ENCODE peak calls at places on chromosomes 1 and 21, in seven cellular contexts. One of them, this sample, is unnamed.

GRCh38 chr1:47759581-47760247 is 237.5 kb downstream of the TRABD2B start:
- DNase-seq in T follicular helper cell: no peak
- DNase-seq in activated naive CD8-positive, alpha-beta T cell treated with anti-CD3 and anti-CD28 coated beads, Interleukin-2, amount 50 U/mL, for 24 hours: no peak
- DNase-seq in tibial artery: no peak
- DNase-seq in HFFc6: no peak
- DNase-seq in T-cell: no peak
- DNase-seq in head of caudate nucleus: no peak
- DNase-seq in this sample: peak; percentile 67

GRCh38 chr1:37633040-37633949 is 1.4 kb downstream of the RSPO1 start:
- DNase-seq in T follicular helper cell: no peak
- DNase-seq in activated naive CD8-positive, alpha-beta T cell treated with anti-CD3 and anti-CD28 coated beads, Interleukin-2, amount 50 U/mL, for 24 hours: no peak
- DNase-seq in tibial artery: no peak
- DNase-seq in HFFc6: no peak
- DNase-seq in T-cell: no peak
- DNase-seq in head of caudate nucleus: no peak
- DNase-seq in this sample: no peak

GRCh38 chr1:153613406-153613805 is 469 bp upstream of the S100A16 start:
- DNase-seq in T follicular helper cell: no peak
- DNase-seq in activated naive CD8-positive, alpha-beta T cell treated with anti-CD3 and anti-CD28 coated beads, Interleukin-2, amount 50 U/mL, for 24 hours: no peak
- DNase-seq in tibial artery: no peak
- DNase-seq in HFFc6: no peak
- DNase-seq in T-cell: no peak
- DNase-seq in head of caudate nucleus: no peak
- DNase-seq in this sample: no peak

GRCh38 chr1:231612393-231613089 is 14.0 kb upstream of the DISC1 start:
- DNase-seq in T follicular helper cell: no peak
- DNase-seq in activated naive CD8-positive, alpha-beta T cell treated with anti-CD3 and anti-CD28 coated beads, Interleukin-2, amount 50 U/mL, for 24 hours: peak; percentile 39
- DNase-seq in tibial artery: no peak
- DNase-seq in HFFc6: no peak
- DNase-seq in T-cell: peak; percentile 42
- DNase-seq in head of caudate nucleus: peak; percentile 24
- DNase-seq in this sample: peak; percentile 51

GRCh38 chr1:38785285-38786039 is 74.1 kb downstream of the RRAGC start:
- DNase-seq in T follicular helper cell: no peak
- DNase-seq in activated naive CD8-positive, alpha-beta T cell treated with anti-CD3 and anti-CD28 coated beads, Interleukin-2, amount 50 U/mL, for 24 hours: no peak
- DNase-seq in tibial artery: no peak
- DNase-seq in HFFc6: no peak
- DNase-seq in T-cell: no peak
- DNase-seq in head of caudate nucleus: no peak
- DNase-seq in this sample: peak; percentile 40

GRCh38 chr1:204591473-204592090 is 75.4 kb downstream of the MDM4 start:
- DNase-seq in T follicular helper cell: no peak
- DNase-seq in activated naive CD8-positive, alpha-beta T cell treated with anti-CD3 and anti-CD28 coated beads, Interleukin-2, amount 50 U/mL, for 24 hours: no peak
- DNase-seq in tibial artery: no peak
- DNase-seq in HFFc6: peak; percentile 63
- DNase-seq in T-cell: no peak
- DNase-seq in head of caudate nucleus: no peak
- DNase-seq in this sample: no peak

GRCh38 chr1:228338521-228339051 is 68.0 kb downstream of the TRIM11 start:
- DNase-seq in T follicular helper cell: no peak
- DNase-seq in activated naive CD8-positive, alpha-beta T cell treated with anti-CD3 and anti-CD28 coated beads, Interleukin-2, amount 50 U/mL, for 24 hours: no peak
- DNase-seq in tibial artery: peak; percentile 10
- DNase-seq in HFFc6: no peak
- DNase-seq in T-cell: no peak
- DNase-seq in head of caudate nucleus: peak; percentile 8
- DNase-seq in this sample: peak; percentile 72

GRCh38 chr1:224903955-224904354 is 25.5 kb upstream of the DNAH14 start:
- DNase-seq in T follicular helper cell: no peak
- DNase-seq in activated naive CD8-positive, alpha-beta T cell treated with anti-CD3 and anti-CD28 coated beads, Interleukin-2, amount 50 U/mL, for 24 hours: no peak
- DNase-seq in tibial artery: no peak
- DNase-seq in HFFc6: no peak
- DNase-seq in T-cell: no peak
- DNase-seq in head of caudate nucleus: no peak
- DNase-seq in this sample: no peak

GRCh38 chr1:19096036-19096833 is 113.8 kb downstream of the UBR4 start:
- DNase-seq in T follicular helper cell: no peak
- DNase-seq in activated naive CD8-positive, alpha-beta T cell treated with anti-CD3 and anti-CD28 coated beads, Interleukin-2, amount 50 U/mL, for 24 hours: no peak
- DNase-seq in tibial artery: no peak
- DNase-seq in HFFc6: no peak
- DNase-seq in T-cell: no peak
- DNase-seq in head of caudate nucleus: peak; percentile 61
- DNase-seq in this sample: no peak

GRCh38 chr1:180898441-180899219 is 14.1 kb upstream of the KIAA1614 start:
- DNase-seq in T follicular helper cell: no peak
- DNase-seq in activated naive CD8-positive, alpha-beta T cell treated with anti-CD3 and anti-CD28 coated beads, Interleukin-2, amount 50 U/mL, for 24 hours: no peak
- DNase-seq in tibial artery: no peak
- DNase-seq in HFFc6: no peak
- DNase-seq in T-cell: no peak
- DNase-seq in head of caudate nucleus: no peak
- DNase-seq in this sample: peak; percentile 64

GRCh38 chr1:82090104-82090503 is 289.4 kb downstream of the ADGRL2 start:
- DNase-seq in T follicular helper cell: no peak
- DNase-seq in activated naive CD8-positive, alpha-beta T cell treated with anti-CD3 and anti-CD28 coated beads, Interleukin-2, amount 50 U/mL, for 24 hours: no peak
- DNase-seq in tibial artery: no peak
- DNase-seq in HFFc6: no peak
- DNase-seq in T-cell: no peak
- DNase-seq in head of caudate nucleus: no peak
- DNase-seq in this sample: no peak

GRCh38 chr1:61091455-61091854 is 9.1 kb downstream of the NFIA start:
- DNase-seq in T follicular helper cell: no peak
- DNase-seq in activated naive CD8-positive, alpha-beta T cell treated with anti-CD3 and anti-CD28 coated beads, Interleukin-2, amount 50 U/mL, for 24 hours: no peak
- DNase-seq in tibial artery: no peak
- DNase-seq in HFFc6: no peak
- DNase-seq in T-cell: no peak
- DNase-seq in head of caudate nucleus: no peak
- DNase-seq in this sample: no peak

GRCh38 chr1:182170941-182171461 is 109.5 kb upstream of the ZNF648 start:
- DNase-seq in T follicular helper cell: no peak
- DNase-seq in activated naive CD8-positive, alpha-beta T cell treated with anti-CD3 and anti-CD28 coated beads, Interleukin-2, amount 50 U/mL, for 24 hours: no peak
- DNase-seq in tibial artery: no peak
- DNase-seq in HFFc6: no peak
- DNase-seq in T-cell: no peak
- DNase-seq in head of caudate nucleus: no peak
- DNase-seq in this sample: no peak

GRCh38 chr1:93666613-93667384 is 14.8 kb downstream of the BCAR3 start:
- DNase-seq in T follicular helper cell: no peak
- DNase-seq in activated naive CD8-positive, alpha-beta T cell treated with anti-CD3 and anti-CD28 coated beads, Interleukin-2, amount 50 U/mL, for 24 hours: no peak
- DNase-seq in tibial artery: no peak
- DNase-seq in HFFc6: no peak
- DNase-seq in T-cell: no peak
- DNase-seq in head of caudate nucleus: no peak
- DNase-seq in this sample: peak; percentile 84

GRCh38 chr1:153293480-153293775 is 19.3 kb downstream of the PGLYRP3 start:
- DNase-seq in T follicular helper cell: no peak
- DNase-seq in activated naive CD8-positive, alpha-beta T cell treated with anti-CD3 and anti-CD28 coated beads, Interleukin-2, amount 50 U/mL, for 24 hours: no peak
- DNase-seq in tibial artery: no peak
- DNase-seq in HFFc6: no peak
- DNase-seq in T-cell: no peak
- DNase-seq in head of caudate nucleus: no peak
- DNase-seq in this sample: no peak

GRCh38 chr21:41064325-41064724 is 103.6 kb upstream of the BACE2 start:
- DNase-seq in T follicular helper cell: no peak
- DNase-seq in activated naive CD8-positive, alpha-beta T cell treated with anti-CD3 and anti-CD28 coated beads, Interleukin-2, amount 50 U/mL, for 24 hours: no peak
- DNase-seq in tibial artery: no peak
- DNase-seq in HFFc6: no peak
- DNase-seq in T-cell: no peak
- DNase-seq in head of caudate nucleus: no peak
- DNase-seq in this sample: no peak

GRCh38 chr1:109819906-109820305 is 56.2 kb upstream of the EPS8L3 start:
- DNase-seq in T follicular helper cell: no peak
- DNase-seq in activated naive CD8-positive, alpha-beta T cell treated with anti-CD3 and anti-CD28 coated beads, Interleukin-2, amount 50 U/mL, for 24 hours: no peak
- DNase-seq in tibial artery: no peak
- DNase-seq in HFFc6: no peak
- DNase-seq in T-cell: no peak
- DNase-seq in head of caudate nucleus: peak; percentile 10
- DNase-seq in this sample: peak; percentile 68

GRCh38 chr1:36750706-36751105 is 268.0 kb upstream of the CSF3R start:
- DNase-seq in T follicular helper cell: no peak
- DNase-seq in activated naive CD8-positive, alpha-beta T cell treated with anti-CD3 and anti-CD28 coated beads, Interleukin-2, amount 50 U/mL, for 24 hours: no peak
- DNase-seq in tibial artery: no peak
- DNase-seq in HFFc6: no peak
- DNase-seq in T-cell: no peak
- DNase-seq in head of caudate nucleus: no peak
- DNase-seq in this sample: peak; percentile 32

GRCh38 chr1:13871916-13872315 is 171.9 kb downstream of the PRDM2 start:
- DNase-seq in T follicular helper cell: no peak
- DNase-seq in activated naive CD8-positive, alpha-beta T cell treated with anti-CD3 and anti-CD28 coated beads, Interleukin-2, amount 50 U/mL, for 24 hours: no peak
- DNase-seq in tibial artery: no peak
- DNase-seq in HFFc6: no peak
- DNase-seq in T-cell: no peak
- DNase-seq in head of caudate nucleus: peak; percentile 49
- DNase-seq in this sample: no peak

GRCh38 chr1:32240140-32240951 is 6.7 kb upstream of the FAM167B start:
- DNase-seq in T follicular helper cell: peak; percentile 43
- DNase-seq in activated naive CD8-positive, alpha-beta T cell treated with anti-CD3 and anti-CD28 coated beads, Interleukin-2, amount 50 U/mL, for 24 hours: peak; percentile 60
- DNase-seq in tibial artery: peak; percentile 69
- DNase-seq in HFFc6: peak; percentile 34
- DNase-seq in T-cell: peak; percentile 47
- DNase-seq in head of caudate nucleus: peak; percentile 82
- DNase-seq in this sample: no peak

GRCh38 chr21:36813071-36813470 is 114.2 kb downstream of the SIM2 start:
- DNase-seq in T follicular helper cell: no peak
- DNase-seq in activated naive CD8-positive, alpha-beta T cell treated with anti-CD3 and anti-CD28 coated beads, Interleukin-2, amount 50 U/mL, for 24 hours: no peak
- DNase-seq in tibial artery: no peak
- DNase-seq in HFFc6: no peak
- DNase-seq in T-cell: no peak
- DNase-seq in head of caudate nucleus: no peak
- DNase-seq in this sample: no peak